ENCODE peak calls at places on chromosomes 5 and 9, in five cellular contexts. W is HCT116, K is Panc1, J is GM12878, Q is HepG2. Y is an unnamed sample.

GRCh38 chr9:136050266-136050705 is 44.8 kb downstream of the NACC2 start:
- DNase-seq in K (no peak), W (no peak), J (no peak), Q (no peak), Y (peak)

GRCh38 chr9:97735070-97735600 is 38.0 kb upstream of the XPA start:
- DNase-seq in K (no peak), Q (no peak), J (no peak), W (no peak), Y (no peak)

GRCh38 chr9:133534346-133535284 is at the start of gene ADAMTSL2:
- DNase-seq in Q (peak), J (no peak), K (no peak), W (no peak), Y (peak)

GRCh38 chr9:109894444-109894843 is 114.4 kb downstream of the PALM2AKAP2 start:
- DNase-seq in K (no peak), W (no peak), Q (no peak), J (no peak), Y (no peak)

GRCh38 chr9:109600142-109600541 is 102.0 kb upstream of the PTPN3 start:
- DNase-seq in Q (no peak), K (no peak), W (no peak), J (no peak), Y (no peak)

GRCh38 chr9:124513374-124513994 is 6.3 kb upstream of the NR5A1 start:
- DNase-seq in J (no peak), Q (no peak), W (no peak), K (no peak), Y (no peak)

GRCh38 chr9:20315672-20316071 is 306.6 kb downstream of the MLLT3 start:
- DNase-seq in K (no peak), Q (no peak), J (no peak), W (no peak), Y (no peak)

GRCh38 chr9:91422832-91423711 is 560 bp downstream of the NFIL3 start:
- DNase-seq in K (no peak), W (no peak), Q (peak), J (no peak), Y (peak)

GRCh38 chr5:32083981-32084430 is 90.1 kb downstream of the GOLPH3 start:
- DNase-seq in J (no peak), W (no peak), K (no peak), Q (peak), Y (no peak)

GRCh38 chr5:153513171-153513570 is 22.7 kb downstream of the GRIA1 start:
- DNase-seq in W (no peak), Q (no peak), J (no peak), K (no peak), Y (no peak)

GRCh38 chr9:119302988-119303698 is 66.1 kb downstream of the BRINP1 start:
- DNase-seq in Q (no peak), J (no peak), W (no peak), K (no peak), Y (no peak)

GRCh38 chr9:5326893-5327548 is 12.7 kb downstream of the RLN1 start:
- DNase-seq in Q (peak), K (no peak), J (no peak), W (no peak), Y (peak)

GRCh38 chr5:117748336-117748735 is 1173.7 kb upstream of the SEMA6A start:
- DNase-seq in W (no peak), Q (no peak), J (no peak), K (no peak), Y (peak)

GRCh38 chr9:87834357-87834756 is 48.3 kb upstream of the SPATA31E1 start:
- DNase-seq in Q (peak), J (no peak), K (no peak), W (peak), Y (peak)

GRCh38 chr9:95201201-95201600 is 116.3 kb downstream of the FANCC start:
- DNase-seq in W (no peak), J (no peak), Q (no peak), K (no peak), Y (no peak)

GRCh38 chr5:54206580-54207229 is 103.7 kb downstream of the ARL15 start:
- DNase-seq in K (no peak), Q (no peak), J (no peak), W (no peak), Y (no peak)

GRCh38 chr5:158233735-158234322 is 374.9 kb upstream of the CLINT1 start:
- DNase-seq in K (no peak), Q (no peak), W (no peak), J (no peak), Y (no peak)

GRCh38 chr5:100502684-100503083 is 32.5 kb upstream of the FAM174A start:
- DNase-seq in K (no peak), Q (no peak), W (no peak), J (no peak), Y (no peak)
- TF ChIP-seq SIN3A in K (no peak), Q (no peak), W (no peak), J (no peak), Y (no peak)

DNA sequence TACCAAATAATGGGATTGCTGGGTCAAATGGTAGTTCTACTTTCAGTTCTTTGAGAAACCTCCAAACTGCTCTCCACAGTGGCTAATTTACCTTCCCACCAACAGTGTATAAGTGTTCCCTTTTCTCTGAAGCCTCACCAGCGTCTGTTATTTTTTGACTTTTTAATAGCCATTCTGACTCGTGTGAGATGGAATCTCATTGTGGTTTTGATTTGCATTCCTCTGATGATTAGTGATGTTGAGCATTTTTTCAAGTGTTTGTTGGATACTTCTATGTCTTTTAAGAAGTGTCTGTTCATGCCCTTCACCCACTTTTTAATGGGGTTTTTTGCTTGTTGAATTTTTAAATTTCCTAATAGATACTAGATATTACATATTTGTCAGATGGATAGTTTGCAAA is 28.4 kb upstream of the SUSD1 start:
- DNase-seq in J (no peak), W (no peak), K (no peak), Q (no peak), Y (no peak)
- TF ChIP-seq SIN3A in J (no peak), W (no peak), K (no peak), Q (no peak), Y (no peak)

GRCh38 chr9:13493697-13494096 is 214.2 kb upstream of the MPDZ start:
- DNase-seq in Q (no peak), K (no peak), J (no peak), W (no peak), Y (no peak)

GRCh38 chr9:13487936-13488335 is 208.4 kb upstream of the MPDZ start:
- DNase-seq in J (no peak), K (no peak), W (no peak), Q (no peak), Y (no peak)

GRCh38 chr9:13487498-13487897 is 208.0 kb upstream of the MPDZ start:
- DNase-seq in K (no peak), Q (no peak), W (no peak), J (no peak), Y (no peak)

GRCh38 chr9:13491138-13491492 is 211.6 kb upstream of the MPDZ start:
- DNase-seq in J (no peak), K (no peak), W (no peak), Q (no peak), Y (no peak)

DNA sequence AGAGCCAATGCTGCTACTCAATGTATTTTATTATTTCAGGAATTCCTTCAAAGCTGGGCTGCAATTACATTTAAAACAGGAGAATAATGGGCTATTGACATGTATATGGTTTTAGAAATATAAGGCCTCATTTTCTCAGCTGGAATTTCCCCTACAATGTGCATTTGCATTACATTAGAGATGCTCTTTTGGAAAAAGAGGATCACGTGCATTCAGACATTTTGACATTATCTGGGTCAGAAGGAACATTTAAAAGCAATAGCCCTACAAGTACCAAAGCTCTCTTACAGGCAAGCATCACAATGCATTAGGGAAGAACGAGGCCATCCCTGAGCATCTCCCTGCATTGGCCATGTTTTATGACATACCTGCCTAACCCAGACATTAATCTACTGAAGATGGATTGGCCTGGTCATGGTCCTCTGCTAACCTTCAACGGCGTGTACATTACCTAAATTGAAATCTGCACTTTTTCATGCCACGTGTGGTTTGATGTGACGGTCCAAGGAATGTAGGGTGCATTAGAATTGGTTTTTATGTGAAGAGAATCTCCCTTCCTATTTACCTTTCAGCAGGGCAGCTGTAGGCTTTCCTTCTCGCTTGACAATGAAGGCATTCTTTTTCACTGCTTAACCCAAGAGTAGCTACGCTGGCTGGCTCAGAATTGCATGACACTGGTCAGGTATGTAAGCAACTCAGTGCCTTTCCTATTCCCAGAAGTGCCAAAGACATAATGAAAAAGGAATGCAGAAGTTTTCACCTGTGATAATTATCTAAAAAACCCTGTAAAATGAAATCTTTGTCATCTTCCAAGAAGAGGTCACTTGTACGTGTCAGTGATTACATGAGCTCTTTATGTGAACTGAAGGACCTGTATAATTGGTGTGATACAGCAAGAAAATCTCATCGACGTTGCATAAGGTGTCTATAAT is 212.3 kb upstream of the MPDZ start:
- DNase-seq in J (no peak), Q (no peak), W (no peak), K (no peak), Y (peak)
- TF ChIP-seq SIN3A in J (no peak), Q (no peak), W (no peak), K (no peak), Y (no peak)

DNA sequence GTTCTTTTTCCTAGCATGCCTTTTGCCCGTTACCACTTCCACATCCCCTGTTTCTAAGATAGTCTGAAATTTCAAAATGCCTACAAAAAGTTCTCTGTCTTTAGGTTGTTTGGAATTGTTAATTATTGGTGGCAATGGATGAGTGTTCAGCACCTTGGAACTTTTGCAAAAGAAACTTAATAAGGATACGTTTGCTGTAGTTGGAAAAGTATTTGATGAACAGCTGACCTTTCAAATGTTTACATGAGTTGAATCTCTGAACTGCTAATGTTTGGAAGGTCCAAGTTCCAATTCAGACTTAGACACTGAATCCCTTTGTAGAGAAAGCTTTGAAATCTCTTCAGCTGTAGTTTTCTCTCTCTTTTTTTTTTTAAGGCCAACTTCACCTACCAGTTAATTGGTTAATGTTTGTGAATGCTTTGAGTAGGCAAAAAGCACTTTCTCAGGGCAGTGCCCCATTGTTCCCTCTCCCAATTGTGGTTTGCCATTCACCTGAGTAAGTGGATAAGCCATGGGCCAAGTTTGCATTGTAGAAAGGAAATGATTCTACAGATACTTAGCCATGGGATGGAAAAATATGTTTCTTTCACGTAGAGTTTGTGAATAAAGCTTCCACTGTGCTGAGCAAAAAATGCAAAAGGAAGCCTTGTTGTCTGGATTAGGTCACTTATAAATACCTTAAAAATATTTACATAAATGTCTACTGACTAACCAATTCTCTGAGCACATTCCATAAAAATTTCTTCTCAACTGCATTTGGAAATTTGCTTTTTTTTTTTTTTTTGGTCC is 156.4 kb upstream of the ELL2 start:
- DNase-seq in Q (peak), J (no peak), K (no peak), W (no peak), Y (no peak)
- TF ChIP-seq SIN3A in Q (no peak), J (no peak), K (no peak), W (no peak), Y (no peak)

Y was measured in H1.